ENCODE peak calls at places on chromosomes 4 and X, in four cellular contexts. One of them, this sample, is unnamed.

GRCh38 chrX:107674480-107675364 is 46.4 kb downstream of the PRPS1 start:
- DNase-seq in foreskin keratinocyte: no peak
- DNase-seq in neural progenitor cell: no peak
- DNase-seq in H9: no peak
- DNase-seq in this sample: peak; percentile 69

GRCh38 chr4:186820371-186820990 is 96.8 kb upstream of the FAT1 start:
- DNase-seq in neural progenitor cell: peak; percentile 31
- DNase-seq in foreskin keratinocyte: no peak
- DNase-seq in H9: no peak
- DNase-seq in this sample: no peak

GRCh38 chrX:107714196-107714811 is 61.3 kb downstream of the TSC22D3 start:
- DNase-seq in foreskin keratinocyte: no peak
- DNase-seq in H9: no peak
- DNase-seq in neural progenitor cell: no peak
- DNase-seq in this sample: no peak

GRCh38 chr4:38177792-38178665 is 217.8 kb downstream of the PTTG2 start:
- DNase-seq in foreskin keratinocyte: no peak
- DNase-seq in H9: no peak
- DNase-seq in neural progenitor cell: no peak
- DNase-seq in this sample: peak; percentile 89

GRCh38 chrX:139766545-139766983 is 58.6 kb upstream of the MCF2 start:
- DNase-seq in neural progenitor cell: no peak
- DNase-seq in H9: no peak
- DNase-seq in foreskin keratinocyte: no peak
- DNase-seq in this sample: no peak

GRCh38 chrX:34300871-34301270 is 168.8 kb upstream of the FAM47A start:
- DNase-seq in foreskin keratinocyte: no peak
- DNase-seq in H9: peak; percentile 46
- DNase-seq in neural progenitor cell: peak; percentile 74
- DNase-seq in this sample: no peak

GRCh38 chr4:163535657-163536056 is 41.2 kb downstream of the TMA16 start:
- DNase-seq in H9: no peak
- DNase-seq in neural progenitor cell: no peak
- DNase-seq in foreskin keratinocyte: no peak
- DNase-seq in this sample: no peak

GRCh38 chr4:152849350-152849749 is 69.6 kb downstream of the ARFIP1 start:
- DNase-seq in neural progenitor cell: no peak
- DNase-seq in foreskin keratinocyte: peak; percentile 63
- DNase-seq in H9: no peak
- DNase-seq in this sample: no peak

GRCh38 chr4:145486603-145487002 is 5.0 kb downstream of the SMAD1 start:
- DNase-seq in H9: no peak
- DNase-seq in neural progenitor cell: no peak
- DNase-seq in foreskin keratinocyte: no peak
- DNase-seq in this sample: no peak

GRCh38 chr4:7762376-7763040 is 177.2 kb downstream of the AFAP1 start:
- DNase-seq in neural progenitor cell: no peak
- DNase-seq in H9: no peak
- DNase-seq in foreskin keratinocyte: no peak
- DNase-seq in this sample: no peak

GRCh38 chrX:21354725-21355124 is 19.5 kb upstream of the CNKSR2 start:
- DNase-seq in H9: no peak
- DNase-seq in foreskin keratinocyte: no peak
- DNase-seq in neural progenitor cell: no peak
- DNase-seq in this sample: no peak

GRCh38 chr4:53314257-53314656 is 51.6 kb downstream of the SCFD2 start:
- DNase-seq in foreskin keratinocyte: no peak
- DNase-seq in neural progenitor cell: no peak
- DNase-seq in H9: no peak
- DNase-seq in this sample: no peak

GRCh38 chrX:150088766-150089518 is 150.7 kb upstream of the EOLA2 start:
- DNase-seq in foreskin keratinocyte: no peak
- DNase-seq in neural progenitor cell: no peak
- DNase-seq in H9: no peak
- DNase-seq in this sample: no peak

GRCh38 chr4:66376921-66377320 is 706.6 kb upstream of the EPHA5 start:
- DNase-seq in H9: no peak
- DNase-seq in neural progenitor cell: no peak
- DNase-seq in foreskin keratinocyte: no peak
- DNase-seq in this sample: no peak

GRCh38 chrX:10017866-10018265 is 50.7 kb downstream of the CLDN34 start:
- DNase-seq in foreskin keratinocyte: peak; percentile 57
- DNase-seq in H9: no peak
- DNase-seq in neural progenitor cell: no peak
- DNase-seq in this sample: no peak

GRCh38 chr4:145881991-145882390 is 56.6 kb downstream of the ZNF827 start:
- DNase-seq in foreskin keratinocyte: peak; percentile 74
- DNase-seq in H9: no peak
- DNase-seq in neural progenitor cell: no peak
- DNase-seq in this sample: peak; percentile 59

GRCh38 chrX:68550193-68550592 is 51.3 kb downstream of the YIPF6 start:
- DNase-seq in neural progenitor cell: no peak
- DNase-seq in foreskin keratinocyte: peak; percentile 46
- DNase-seq in H9: no peak
- DNase-seq in this sample: no peak

GRCh38 chr4:153651041-153651960 is 32.8 kb upstream of the TLR2 start:
- DNase-seq in H9: no peak
- DNase-seq in foreskin keratinocyte: no peak
- DNase-seq in neural progenitor cell: no peak
- DNase-seq in this sample: peak; percentile 82

GRCh38 chr4:48112017-48112667 is 21.9 kb downstream of the TXK start:
- DNase-seq in H9: no peak
- DNase-seq in neural progenitor cell: no peak
- DNase-seq in foreskin keratinocyte: peak; percentile 25
- DNase-seq in this sample: no peak

GRCh38 chr4:164357957-164358356 is 396.0 kb upstream of the SMIM31 start:
- DNase-seq in H9: no peak
- DNase-seq in foreskin keratinocyte: peak; percentile 57
- DNase-seq in neural progenitor cell: no peak
- DNase-seq in this sample: no peak

GRCh38 chr4:123558865-123559264 is 162.3 kb downstream of the SPRY1 start:
- DNase-seq in H9: no peak
- DNase-seq in foreskin keratinocyte: no peak
- DNase-seq in neural progenitor cell: no peak
- DNase-seq in this sample: no peak

GRCh38 chr4:98352403-98352802 is 91.2 kb downstream of the RAP1GDS1 start:
- DNase-seq in neural progenitor cell: no peak
- DNase-seq in foreskin keratinocyte: no peak
- DNase-seq in H9: no peak
- DNase-seq in this sample: no peak

GRCh38 chrX:97026406-97026805 is 142.7 kb downstream of the RPA4 start:
- DNase-seq in foreskin keratinocyte: no peak
- DNase-seq in H9: no peak
- DNase-seq in neural progenitor cell: peak; percentile 72
- DNase-seq in this sample: no peak

GRCh38 chr4:78190595-78190994 is 133.5 kb downstream of the FRAS1 start:
- DNase-seq in H9: no peak
- DNase-seq in foreskin keratinocyte: no peak
- DNase-seq in neural progenitor cell: no peak
- DNase-seq in this sample: no peak

GRCh38 chrX:74492720-74493201 is 71.5 kb downstream of the SLC16A2 start:
- DNase-seq in foreskin keratinocyte: no peak
- DNase-seq in H9: peak; percentile 64
- DNase-seq in neural progenitor cell: peak; percentile 65
- DNase-seq in this sample: no peak

GRCh38 chr4:123776267-123776666 is 379.7 kb downstream of the SPRY1 start:
- DNase-seq in neural progenitor cell: no peak
- DNase-seq in H9: no peak
- DNase-seq in foreskin keratinocyte: no peak
- DNase-seq in this sample: no peak

GRCh38 chr4:172149329-172149728 is 336.1 kb downstream of the GALNTL6 start:
- DNase-seq in foreskin keratinocyte: no peak
- DNase-seq in H9: no peak
- DNase-seq in neural progenitor cell: no peak
- DNase-seq in this sample: no peak

GRCh38 chrX:39688576-39689373 is 409.0 kb downstream of the BCOR start:
- DNase-seq in neural progenitor cell: peak; percentile 95
- DNase-seq in H9: peak; percentile 75
- DNase-seq in foreskin keratinocyte: no peak
- DNase-seq in this sample: peak; percentile 44

GRCh38 chrX:1945879-1946278 is 331.0 kb downstream of the ASMT start:
- DNase-seq in H9: no peak
- DNase-seq in neural progenitor cell: no peak
- DNase-seq in foreskin keratinocyte: no peak
- DNase-seq in this sample: no peak

GRCh38 chrX:1935805-1936204 is 320.9 kb downstream of the ASMT start:
- DNase-seq in neural progenitor cell: no peak
- DNase-seq in foreskin keratinocyte: no peak
- DNase-seq in H9: no peak
- DNase-seq in this sample: no peak

GRCh38 chrX:1946974-1947373 is 332.1 kb downstream of the ASMT start:
- DNase-seq in neural progenitor cell: no peak
- DNase-seq in H9: no peak
- DNase-seq in foreskin keratinocyte: no peak
- DNase-seq in this sample: no peak

GRCh38 chrX:1941291-1941690 is 326.4 kb downstream of the ASMT start:
- DNase-seq in neural progenitor cell: peak; percentile 4
- DNase-seq in foreskin keratinocyte: no peak
- DNase-seq in H9: no peak
- DNase-seq in this sample: no peak
- TF ChIP-seq CTCF in neural progenitor cell: no peak
- TF ChIP-seq CTCF in foreskin keratinocyte: no peak
- TF ChIP-seq CTCF in H9: no peak
- TF ChIP-seq CTCF in this sample: no peak

DNA sequence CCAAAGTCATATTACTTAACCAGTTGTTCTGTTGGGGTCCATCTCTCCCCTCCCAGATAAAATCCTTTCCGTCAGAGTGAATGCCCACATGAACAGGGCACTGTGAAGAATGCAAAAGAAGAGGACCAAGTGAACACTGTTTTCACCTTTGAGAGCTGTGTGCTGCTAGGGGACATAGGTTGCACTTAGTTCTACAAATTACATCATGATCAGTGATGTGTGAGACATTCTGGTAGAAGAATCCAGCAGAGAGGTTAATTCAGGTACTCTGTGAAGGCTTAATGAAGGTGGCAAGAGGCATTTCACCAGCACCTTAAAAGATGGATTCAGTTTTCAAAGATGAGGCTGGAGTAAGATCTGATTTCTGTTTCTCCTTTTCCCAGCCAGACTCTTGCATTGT is 10.8 kb downstream of the GAB1 start:
- DNase-seq in H9: no peak
- DNase-seq in neural progenitor cell: no peak
- DNase-seq in foreskin keratinocyte: no peak
- DNase-seq in this sample: no peak
- H3K27ac ChIP-seq in H9: no peak overlapping the region
- H3K27ac ChIP-seq in neural progenitor cell: no peak overlapping the region
- H3K27ac ChIP-seq in foreskin keratinocyte: no peak overlapping the region
- H3K27ac ChIP-seq in this sample: no peak overlapping the region

GRCh38 chr4:108320066-108320465 is 151.3 kb upstream of the LEF1 start:
- DNase-seq in neural progenitor cell: no peak
- DNase-seq in foreskin keratinocyte: no peak
- DNase-seq in H9: no peak
- DNase-seq in this sample: no peak
- H3K4me1 ChIP-seq in neural progenitor cell: no peaks in the 10 kb centered on the region
- H3K4me1 ChIP-seq in foreskin keratinocyte: no peaks in the 10 kb centered on the region
- H3K4me1 ChIP-seq in H9: no peaks in the 10 kb centered on the region
- H3K4me1 ChIP-seq in this sample: no peaks in the 10 kb centered on the region

GRCh38 chrX:153351981-153352380 is 18.0 kb downstream of the ZNF275 start:
- DNase-seq in foreskin keratinocyte: no peak
- DNase-seq in H9: no peak
- DNase-seq in neural progenitor cell: no peak
- DNase-seq in this sample: no peak
- TF ChIP-seq CTCF in foreskin keratinocyte: no peak
- TF ChIP-seq CTCF in H9: no peak
- TF ChIP-seq CTCF in neural progenitor cell: no peak
- TF ChIP-seq CTCF in this sample: no peak

GRCh38 chr4:119038465-119038864 is 97.2 kb upstream of the MYOZ2 start:
- DNase-seq in neural progenitor cell: no peak
- DNase-seq in foreskin keratinocyte: no peak
- DNase-seq in H9: no peak
- DNase-seq in this sample: no peak

GRCh38 chr4:119039160-119039559 is 96.5 kb upstream of the MYOZ2 start:
- DNase-seq in neural progenitor cell: no peak
- DNase-seq in H9: no peak
- DNase-seq in foreskin keratinocyte: no peak
- DNase-seq in this sample: no peak

GRCh38 chr4:119037709-119038463 is 97.7 kb upstream of the MYOZ2 start:
- DNase-seq in H9: no peak
- DNase-seq in neural progenitor cell: no peak
- DNase-seq in foreskin keratinocyte: no peak
- DNase-seq in this sample: no peak

GRCh38 chr4:119034276-119035008 is 101.2 kb upstream of the MYOZ2 start:
- DNase-seq in neural progenitor cell: no peak
- DNase-seq in foreskin keratinocyte: no peak
- DNase-seq in H9: peak; percentile 42
- DNase-seq in this sample: no peak

GRCh38 chr4:119035941-119036737 is 99.5 kb upstream of the MYOZ2 start:
- DNase-seq in foreskin keratinocyte: no peak
- DNase-seq in H9: no peak
- DNase-seq in neural progenitor cell: no peak
- DNase-seq in this sample: no peak
- H3K27ac ChIP-seq in foreskin keratinocyte: no peak overlapping the region
- H3K27ac ChIP-seq in H9: no peak overlapping the region
- H3K27ac ChIP-seq in neural progenitor cell: no peak overlapping the region
- H3K27ac ChIP-seq in this sample: no peak overlapping the region

GRCh38 chr4:75655562-75655961 is 17.6 kb downstream of the G3BP2 start:
- DNase-seq in H9: no peak
- DNase-seq in foreskin keratinocyte: no peak
- DNase-seq in neural progenitor cell: no peak
- DNase-seq in this sample: no peak
- H3K4me1 ChIP-seq in H9: no peaks in the 10 kb centered on the region
- H3K4me1 ChIP-seq in foreskin keratinocyte: peaks cover 20% of the 10 kb centered on the region
- H3K4me1 ChIP-seq in neural progenitor cell: no peaks in the 10 kb centered on the region
- H3K4me1 ChIP-seq in this sample: peaks cover 19% of the 10 kb centered on the region

DNA sequence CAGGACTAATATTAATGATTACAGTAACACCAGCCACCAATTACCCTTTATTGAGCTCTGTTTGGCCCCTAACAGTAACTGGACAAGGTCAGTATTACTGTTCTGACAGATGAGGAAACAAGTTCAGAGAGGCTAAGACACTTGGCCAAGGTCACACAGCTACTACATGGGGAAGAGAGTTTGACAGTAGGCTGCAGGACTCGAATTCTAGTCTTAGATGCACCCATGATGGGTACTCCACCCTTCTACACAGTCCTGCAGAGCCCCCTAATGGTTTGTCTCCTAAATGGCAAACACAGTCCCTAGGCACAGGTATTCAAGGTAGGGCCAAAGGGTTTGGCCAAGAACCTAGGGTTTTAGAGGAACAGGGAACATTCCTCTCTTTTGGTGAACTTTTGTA is 93.9 kb downstream of the NSUN7 start:
- DNase-seq in neural progenitor cell: peak; percentile 28
- DNase-seq in foreskin keratinocyte: no peak
- DNase-seq in H9: peak; percentile 41
- DNase-seq in this sample: no peak
- TF ChIP-seq CTCF in neural progenitor cell: peak; percentile 49
- TF ChIP-seq CTCF in foreskin keratinocyte: peak; percentile 38
- TF ChIP-seq CTCF in H9: peak; percentile 60
- TF ChIP-seq CTCF in this sample: no peak

This sample was measured in left lung.